ENCODE peak calls at places on chromosomes 1 and 21, in four cellular contexts. M is NCI-H1105, L is B cell, A is breast epithelium. Y is an unnamed sample.

GRCh38 chr1:155006601-155007101 is 4.0 kb downstream of the ZBTB7B start:
- DNase-seq in M (no peak), L (peak), A (no peak), Y (no peak)

GRCh38 chr21:36205962-36206361 is 49.3 kb downstream of the DOP1B start:
- DNase-seq in M (no peak), L (no peak), A (no peak), Y (no peak)

GRCh38 chr1:44811714-44812151 is 3.4 kb downstream of the BTBD19 start:
- DNase-seq in M (no peak), L (no peak), A (peak), Y (no peak)

GRCh38 chr1:154975409-154976205 is 1.1 kb downstream of the CKS1B start:
- DNase-seq in M (no peak), L (peak), A (peak), Y (peak)

GRCh38 chr1:64809309-64809708 is 64.4 kb downstream of the RAVER2 start:
- DNase-seq in M (no peak), L (no peak), A (no peak), Y (no peak)

GRCh38 chr21:36767096-36767495 is 68.2 kb downstream of the SIM2 start:
- DNase-seq in M (no peak), L (no peak), A (no peak), Y (no peak)

GRCh38 chr1:183394435-183394834 is 23.7 kb downstream of the NMNAT2 start:
- DNase-seq in M (no peak), L (no peak), A (no peak), Y (no peak)

GRCh38 chr1:205633421-205633976 is 1.7 kb upstream of the ELK4 start:
- DNase-seq in M (no peak), L (no peak), A (no peak), Y (peak)

GRCh38 chr1:27071049-27071416 is 58.4 kb upstream of the TENT5B start:
- DNase-seq in M (no peak), L (no peak), A (no peak), Y (no peak)

GRCh38 chr1:176998396-176998795 is 166.1 kb downstream of the ASTN1 start:
- DNase-seq in M (peak), L (no peak), A (no peak), Y (no peak)

GRCh38 chr1:198165927-198166647 is 9.3 kb downstream of the NEK7 start:
- DNase-seq in M (no peak), L (no peak), A (no peak), Y (no peak)

GRCh38 chr1:15290382-15290781 is 43.4 kb downstream of the FHAD1 start:
- DNase-seq in M (no peak), L (no peak), A (no peak), Y (no peak)

GRCh38 chr1:209457618-209458017 is 125.9 kb upstream of the CAMK1G start:
- DNase-seq in M (no peak), L (no peak), A (no peak), Y (no peak)

GRCh38 chr1:212244441-212244840 is 40.8 kb upstream of the PPP2R5A start:
- DNase-seq in M (no peak), L (no peak), A (no peak), Y (no peak)

GRCh38 chr1:98388431-98388830 is 273.1 kb upstream of the SNX7 start:
- DNase-seq in M (no peak), L (no peak), A (no peak), Y (peak)